ENCODE peak calls at places on chromosomes 13 and 19, in eight cellular contexts. M is NCI-H345; Y is stimulated activated CD8-positive, alpha-beta memory T cell treated with anti-CD3 and anti-CD28 coated beads, Interleukin-7, amount 100 ng/mL, for 1 hour; D is HT1080; H is stimulated activated CD4-positive, alpha-beta T cell treated with anti-CD3 and anti-CD28 coated beads, Interleukin-12 subunit alpha, Interleukin-12 subunit beta, amount 100 ng/mL, for 48 hours; U is head of caudate nucleus; Z is cardiac fibroblast; K is activated gamma-delta T cell. P is an unnamed sample.

GRCh38 chr13:102286326-102286725 is 115.5 kb downstream of the FGF14 start:
- DNase-seq in K (no peak), U (no peak), M (no peak), Y (no peak), Z (peak; percentile 59), H (no peak), D (peak; percentile 80), P (no peak)

GRCh38 chr19:20964798-20965197 is 41.7 kb downstream of the ZNF85 start:
- DNase-seq in D (no peak), U (no peak), H (no peak), K (no peak), Y (no peak), Z (no peak), M (no peak), P (no peak)

GRCh38 chr13:113091891-113092775 is 13.5 kb upstream of the F7 start:
- DNase-seq in U (no peak), Z (no peak), M (no peak), Y (no peak), D (no peak), K (no peak), H (no peak), P (no peak)

GRCh38 chr13:101144808-101145419 is 271.4 kb downstream of the NALCN start:
- DNase-seq in U (no peak), H (peak; percentile 41), K (no peak), Z (peak; percentile 73), Y (no peak), D (peak; percentile 41), M (peak; percentile 70), P (no peak)

GRCh38 chr19:41993612-41994483 is at the start of gene ATP1A3:
- DNase-seq in Y (peak; percentile 20), M (peak; percentile 49), Z (peak; percentile 43), K (peak; percentile 65), D (no peak), U (peak; percentile 75), H (peak; percentile 21), P (peak; percentile 65)

GRCh38 chr19:4208385-4209094 is 20.8 kb upstream of the EBI3 start:
- DNase-seq in Y (no peak), M (no peak), D (peak; percentile 66), H (no peak), K (no peak), Z (peak; percentile 28), U (no peak), P (no peak)

GRCh38 chr13:73751290-73751689 is 382.9 kb downstream of the KLF12 start:
- DNase-seq in D (no peak), U (no peak), M (no peak), H (no peak), Y (no peak), K (no peak), Z (no peak), P (no peak)

GRCh38 chr19:49889038-49889686 is 7.5 kb downstream of the IL4I1 start:
- DNase-seq in H (no peak), Z (no peak), K (no peak), M (no peak), Y (no peak), U (no peak), D (no peak), P (no peak)

GRCh38 chr19:2051771-2052704 is 994 bp upstream of the MKNK2 start:
- DNase-seq in U (no peak), M (no peak), Z (peak; percentile 81), H (no peak), D (no peak), K (no peak), Y (no peak), P (peak; percentile 36)

GRCh38 chr13:111060237-111060919 is 54.7 kb upstream of the ARHGEF7 start:
- DNase-seq in M (no peak), Z (no peak), K (no peak), U (no peak), D (no peak), H (no peak), Y (no peak), P (no peak)

GRCh38 chr13:95288899-95289500 is 12.3 kb downstream of the ABCC4 start:
- DNase-seq in Y (no peak), K (no peak), D (no peak), M (no peak), H (no peak), U (no peak), Z (no peak), P (no peak)

GRCh38 chr13:46751811-46752635 is 44.9 kb downstream of the ESD start:
- DNase-seq in Y (peak; percentile 51), Z (no peak), D (peak; percentile 67), U (no peak), K (no peak), H (peak; percentile 21), M (no peak), P (no peak)

GRCh38 chr19:13619203-13619632 is 112.9 kb upstream of the CACNA1A start:
- DNase-seq in U (no peak), H (no peak), M (no peak), D (no peak), Y (no peak), Z (no peak), K (no peak), P (peak; percentile 27)

GRCh38 chr19:16074488-16075365 is 1.6 kb upstream of the TPM4 start:
- DNase-seq in H (no peak), D (no peak), K (no peak), U (no peak), Y (no peak), M (no peak), Z (no peak), P (no peak)

GRCh38 chr19:46766569-46767317 is 20.5 kb upstream of the STRN4 start:
- DNase-seq in K (no peak), H (peak; percentile 66), M (no peak), U (no peak), D (peak; percentile 23), Z (no peak), Y (no peak), P (no peak)

GRCh38 chr13:112954488-112955270 is 14.3 kb upstream of the MCF2L start:
- DNase-seq in Z (no peak), U (no peak), Y (no peak), D (no peak), K (no peak), M (peak; percentile 45), H (no peak), P (no peak)

GRCh38 chr13:113963376-113963775 is 10.5 kb downstream of the C13orf46 start:
- DNase-seq in H (no peak), K (no peak), U (no peak), D (no peak), Z (no peak), M (no peak), Y (no peak), P (no peak)

GRCh38 chr13:46684287-46685001 is 112.5 kb downstream of the ESD start:
- DNase-seq in D (no peak), U (no peak), K (no peak), H (no peak), Z (peak; percentile 51), M (no peak), Y (no peak), P (no peak)

GRCh38 chr19:37763488-37763887 is 15.9 kb downstream of the ZNF573 start:
- DNase-seq in Y (no peak), H (no peak), U (no peak), K (no peak), M (no peak), D (peak; percentile 53), Z (peak; percentile 3), P (no peak)

GRCh38 chr19:4350726-4351125 is 7.4 kb downstream of the MPND start:
- DNase-seq in Z (no peak), K (no peak), Y (no peak), D (no peak), M (no peak), H (no peak), U (no peak), P (no peak)